ENCODE peak calls at places on chromosome 10, in seven cellular contexts. Y is stomach, T is breast epithelium, L is HCT116, S is GM12891, Q is sigmoid colon, D is prostate gland. C is an unnamed sample.

GRCh38 chr10:36021096-36021495 is 379.0 kb upstream of the FZD8 start:
- DNase-seq in Y (no peak), T (no peak), L (no peak), S (no peak), Q (no peak), D (no peak), C (no peak)

GRCh38 chr10:87038286-87038717 is 18.2 kb downstream of the FAM25A start:
- DNase-seq in Y (no peak), T (no peak), L (no peak), S (no peak), Q (no peak), D (no peak), C (no peak)

GRCh38 chr10:3573498-3573897 is 211.5 kb downstream of the KLF6 start:
- DNase-seq in Y (no peak), T (no peak), L (no peak), S (no peak), Q (no peak), D (no peak), C (no peak)

GRCh38 chr10:6148251-6148691 is 54.5 kb upstream of the PFKFB3 start:
- DNase-seq in Y (no peak), T (no peak), L (no peak), S (no peak), Q (no peak), D (no peak), C (peak)

GRCh38 chr10:49594594-49594993 is 15.5 kb upstream of the SLC18A3 start:
- DNase-seq in Y (peak), T (no peak), L (peak), S (no peak), Q (no peak), D (no peak), C (no peak)

GRCh38 chr10:130215076-130215917 is 79.1 kb downstream of the GLRX3 start:
- DNase-seq in Y (no peak), T (no peak), L (no peak), S (no peak), Q (peak), D (no peak), C (peak)

GRCh38 chr10:5663692-5664427 is 2.5 kb downstream of the ASB13 start:
- DNase-seq in Y (no peak), T (no peak), L (no peak), S (no peak), Q (no peak), D (no peak), C (no peak)

GRCh38 chr10:92990615-92991014 is 70.0 kb upstream of the CYP26C1 start:
- DNase-seq in Y (no peak), T (no peak), L (no peak), S (peak), Q (no peak), D (peak), C (no peak)

GRCh38 chr10:36538945-36539586 is 586.3 kb upstream of the ANKRD30A start:
- DNase-seq in Y (peak), T (no peak), L (no peak), S (no peak), Q (no peak), D (no peak), C (no peak)

GRCh38 chr10:63129888-63130287 is 3.2 kb upstream of the NRBF2 start:
- DNase-seq in Y (no peak), T (no peak), L (no peak), S (no peak), Q (no peak), D (no peak), C (no peak)

GRCh38 chr10:124667425-124668130 is 76.6 kb downstream of the FAM53B start:
- DNase-seq in Y (no peak), T (no peak), L (no peak), S (no peak), Q (no peak), D (no peak), C (no peak)

GRCh38 chr10:103833731-103834365 is 21.5 kb downstream of the SH3PXD2A start:
- DNase-seq in Y (no peak), T (no peak), L (no peak), S (no peak), Q (peak), D (no peak), C (peak)

GRCh38 chr10:122291739-122292138 is 20.6 kb downstream of the BTBD16 start:
- DNase-seq in Y (peak), T (no peak), L (no peak), S (no peak), Q (peak), D (no peak), C (no peak)

GRCh38 chr10:127117125-127117524 is 79.3 kb downstream of the INSYN2A start:
- DNase-seq in Y (peak), T (no peak), L (no peak), S (no peak), Q (no peak), D (peak), C (no peak)

GRCh38 chr10:76106611-76107010 is 675.2 kb downstream of the LRMDA start:
- DNase-seq in Y (no peak), T (no peak), L (no peak), S (no peak), Q (no peak), D (no peak), C (no peak)

GRCh38 chr10:22022257-22023051 is 18.9 kb upstream of the DNAJC1 start:
- DNase-seq in Y (no peak), T (no peak), L (no peak), S (no peak), Q (no peak), D (no peak), C (no peak)

GRCh38 chr10:33421789-33422188 is 87.3 kb upstream of the NRP1 start:
- DNase-seq in Y (no peak), T (peak), L (no peak), S (no peak), Q (peak), D (no peak), C (no peak)

GRCh38 chr10:122152544-122152943 is 118.6 kb upstream of the BTBD16 start:
- DNase-seq in Y (no peak), T (no peak), L (no peak), S (no peak), Q (peak), D (peak), C (peak)

GRCh38 chr10:133385214-133385613 is 6.2 kb downstream of the PAOX start:
- DNase-seq in Y (no peak), T (no peak), L (no peak), S (no peak), Q (no peak), D (no peak), C (peak)

GRCh38 chr10:121615862-121616261 is 17.6 kb upstream of the FGFR2 start:
- DNase-seq in Y (no peak), T (no peak), L (no peak), S (no peak), Q (peak), D (no peak), C (peak)

GRCh38 chr10:123133511-123133910 is 2.3 kb upstream of the HMX3 start:
- DNase-seq in Y (no peak), T (no peak), L (no peak), S (no peak), Q (no peak), D (no peak), C (no peak)

GRCh38 chr10:44016589-44017482 is 368.1 kb downstream of the CXCL12 start:
- DNase-seq in Y (no peak), T (no peak), L (no peak), S (no peak), Q (no peak), D (no peak), C (no peak)

GRCh38 chr10:35200487-35200886 is 73.8 kb downstream of the CREM start:
- DNase-seq in Y (no peak), T (no peak), L (no peak), S (no peak), Q (no peak), D (no peak), C (no peak)

GRCh38 chr10:110455440-110455839 is 42.3 kb upstream of the DUSP5 start:
- DNase-seq in Y (no peak), T (no peak), L (no peak), S (no peak), Q (peak), D (no peak), C (peak)

GRCh38 chr10:71396084-71396713 is 521 bp upstream of the CDH23 start:
- DNase-seq in Y (peak), T (no peak), L (no peak), S (peak), Q (peak), D (peak), C (peak)

GRCh38 chr10:971150-971542 is 17.1 kb upstream of the GTPBP4 start:
- DNase-seq in Y (no peak), T (no peak), L (no peak), S (no peak), Q (peak), D (no peak), C (no peak)

GRCh38 chr10:4693967-4694366 is 132.0 kb upstream of the AKR1E2 start:
- DNase-seq in Y (no peak), T (no peak), L (no peak), S (no peak), Q (no peak), D (no peak), C (no peak)

GRCh38 chr10:44969854-44970253 is 8.8 kb downstream of the DEPP1 start:
- DNase-seq in Y (no peak), T (no peak), L (no peak), S (no peak), Q (no peak), D (no peak), C (peak)

GRCh38 chr10:77970869-77971803 is 44.6 kb upstream of the DLG5 start:
- DNase-seq in Y (peak), T (peak), L (no peak), S (no peak), Q (peak), D (peak), C (peak)

GRCh38 chr10:72425133-72425532 is 70.4 kb upstream of the DNAJB12 start:
- DNase-seq in Y (no peak), T (no peak), L (no peak), S (no peak), Q (no peak), D (no peak), C (no peak)

GRCh38 chr10:97542169-97543024 is 30.2 kb upstream of the ANKRD2 start:
- DNase-seq in Y (peak), T (peak), L (peak), S (no peak), Q (peak), D (peak), C (peak)

GRCh38 chr10:62614389-62615157 is 189.9 kb upstream of the ADO start:
- DNase-seq in Y (no peak), T (peak), L (no peak), S (no peak), Q (no peak), D (no peak), C (no peak)

GRCh38 chr10:79052311-79053080 is 16.3 kb upstream of the ZMIZ1 start:
- DNase-seq in Y (peak), T (no peak), L (no peak), S (no peak), Q (peak), D (no peak), C (peak)

GRCh38 chr10:32000937-32001336 is 55.3 kb downstream of the KIF5B start:
- DNase-seq in Y (no peak), T (no peak), L (no peak), S (no peak), Q (no peak), D (no peak), C (no peak)

DNA sequence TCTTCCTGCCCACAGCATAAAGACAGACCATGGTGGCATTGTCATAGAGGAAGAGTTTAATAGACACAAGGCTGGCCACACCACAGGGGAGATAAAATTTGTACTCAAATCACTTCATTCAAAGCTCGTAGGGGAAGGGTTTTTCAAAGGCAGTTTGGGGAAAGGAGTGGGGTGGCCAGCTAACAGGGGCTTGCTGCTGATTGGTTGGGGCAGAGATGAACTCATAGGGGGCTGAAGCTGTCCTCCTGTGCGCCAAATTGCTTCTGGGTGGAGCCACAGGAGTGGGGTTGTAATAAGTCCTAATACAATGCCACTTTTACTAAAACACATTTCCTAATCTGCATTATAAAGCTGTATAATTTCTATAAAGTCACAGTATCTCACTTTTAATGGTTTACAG is 22.5 kb downstream of the PDZD8 start:
- DNase-seq in Y (no peak), T (no peak), L (no peak), S (no peak), Q (no peak), D (no peak), C (no peak)
- TF ChIP-seq POLR2AphosphoS5 in Y (no peak), T (no peak), L (no peak), S (no peak), Q (no peak), D (no peak), C (no peak)

GRCh38 chr10:12019343-12019971 is 23.2 kb downstream of the UPF2 start:
- DNase-seq in Y (no peak), T (no peak), L (no peak), S (no peak), Q (peak), D (no peak), C (no peak)

GRCh38 chr10:12022580-12023257 is 19.9 kb downstream of the UPF2 start:
- DNase-seq in Y (no peak), T (no peak), L (no peak), S (no peak), Q (no peak), D (no peak), C (no peak)

GRCh38 chr10:12013926-12014325 is 28.7 kb downstream of the UPF2 start:
- DNase-seq in Y (no peak), T (no peak), L (no peak), S (no peak), Q (no peak), D (no peak), C (no peak)

GRCh38 chr10:12020574-12020973 is 22.0 kb downstream of the UPF2 start:
- DNase-seq in Y (no peak), T (no peak), L (no peak), S (no peak), Q (no peak), D (no peak), C (no peak)

GRCh38 chr10:12018438-12019342 is 23.9 kb downstream of the UPF2 start:
- DNase-seq in Y (no peak), T (no peak), L (no peak), S (no peak), Q (no peak), D (no peak), C (no peak)
- TF ChIP-seq POLR2AphosphoS5 in Y (no peak), T (no peak), L (no peak), S (no peak), Q (peak), D (no peak), C (no peak)

GRCh38 chr10:95516774-95517373 is 44.3 kb downstream of the SORBS1 start:
- DNase-seq in Y (no peak), T (no peak), L (no peak), S (no peak), Q (no peak), D (no peak), C (no peak)

GRCh38 chr10:95517536-95518454 is 43.4 kb downstream of the SORBS1 start:
- DNase-seq in Y (peak), T (no peak), L (no peak), S (no peak), Q (no peak), D (no peak), C (no peak)

GRCh38 chr10:95513008-95513589 is 48.1 kb downstream of the SORBS1 start:
- DNase-seq in Y (peak), T (peak), L (no peak), S (no peak), Q (no peak), D (peak), C (no peak)

GRCh38 chr10:95511314-95511713 is 49.9 kb downstream of the SORBS1 start:
- DNase-seq in Y (no peak), T (no peak), L (no peak), S (no peak), Q (no peak), D (no peak), C (no peak)

GRCh38 chr10:95513941-95514392 is 47.2 kb downstream of the SORBS1 start:
- DNase-seq in Y (peak), T (peak), L (no peak), S (no peak), Q (peak), D (peak), C (no peak)
- TF ChIP-seq POLR2AphosphoS5 in Y (peak), T (no peak), L (no peak), S (no peak), Q (peak), D (peak), C (no peak)

DNA sequence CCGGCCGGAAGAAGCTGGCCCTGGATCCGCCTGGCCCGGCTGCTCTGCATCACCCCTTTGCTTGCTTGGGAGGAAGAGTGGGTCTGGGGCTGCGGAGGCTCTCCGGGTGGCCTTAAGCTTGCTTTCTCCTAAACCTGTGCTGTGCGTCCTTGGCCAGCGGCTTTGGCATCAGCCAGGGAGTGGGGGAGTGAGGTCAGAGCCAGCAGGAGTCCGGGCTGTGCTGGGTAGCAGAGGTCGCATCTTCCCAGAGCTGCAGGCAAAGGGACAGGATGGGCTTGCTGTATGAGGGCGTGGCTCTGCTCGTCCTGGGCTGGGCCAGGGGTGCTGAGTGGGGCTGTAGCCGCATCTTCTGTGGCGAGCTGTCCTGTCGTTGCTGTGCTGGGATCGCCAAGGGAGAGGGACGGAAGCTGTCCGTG is 21.1 kb downstream of the BNIP3 start:
- DNase-seq in Y (no peak), T (no peak), L (no peak), S (no peak), Q (peak), D (no peak), C (no peak)
- TF ChIP-seq POLR2AphosphoS5 in Y (no peak), T (no peak), L (no peak), S (no peak), Q (no peak), D (no peak), C (peak)

GRCh38 chr10:101444058-101444457 is 90.1 kb downstream of the BTRC start:
- DNase-seq in Y (no peak), T (no peak), L (no peak), S (no peak), Q (no peak), D (no peak), C (no peak)

GRCh38 chr10:101436302-101436701 is 82.3 kb downstream of the BTRC start:
- DNase-seq in Y (no peak), T (no peak), L (no peak), S (no peak), Q (no peak), D (no peak), C (no peak)

GRCh38 chr10:101442456-101442800 is 88.5 kb downstream of the BTRC start:
- DNase-seq in Y (no peak), T (no peak), L (no peak), S (no peak), Q (no peak), D (no peak), C (no peak)

GRCh38 chr10:101441539-101442455 is 87.8 kb downstream of the BTRC start:
- DNase-seq in Y (no peak), T (no peak), L (peak), S (peak), Q (no peak), D (no peak), C (no peak)

DNA sequence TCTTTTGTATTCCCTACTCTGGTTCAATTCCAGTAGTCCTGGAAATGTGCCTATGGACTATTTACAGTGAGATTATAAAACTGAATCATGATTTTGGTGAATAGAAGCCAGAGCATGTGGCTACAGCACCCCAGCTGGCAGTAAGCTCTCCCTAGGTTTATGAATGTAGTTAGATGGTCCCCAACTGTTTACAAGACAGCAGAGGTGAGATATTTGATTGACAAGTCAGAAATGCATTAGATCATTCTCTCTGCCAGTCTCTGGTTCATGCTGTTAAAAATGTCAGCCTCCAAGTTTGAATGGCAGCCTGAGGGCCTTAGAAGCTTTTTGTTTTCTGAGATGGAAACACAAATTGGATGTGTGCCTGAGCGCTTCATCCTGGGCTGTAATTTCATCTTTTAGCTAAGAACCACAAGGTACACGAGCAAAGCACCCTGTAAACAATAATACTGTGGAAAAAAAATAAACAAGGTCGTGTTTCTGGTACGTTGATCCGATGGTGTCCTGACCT is 85.0 kb downstream of the BTRC start:
- DNase-seq in Y (no peak), T (no peak), L (no peak), S (no peak), Q (no peak), D (no peak), C (no peak)
- TF ChIP-seq POLR2AphosphoS5 in Y (no peak), T (no peak), L (no peak), S (no peak), Q (no peak), D (peak), C (no peak)

DNA sequence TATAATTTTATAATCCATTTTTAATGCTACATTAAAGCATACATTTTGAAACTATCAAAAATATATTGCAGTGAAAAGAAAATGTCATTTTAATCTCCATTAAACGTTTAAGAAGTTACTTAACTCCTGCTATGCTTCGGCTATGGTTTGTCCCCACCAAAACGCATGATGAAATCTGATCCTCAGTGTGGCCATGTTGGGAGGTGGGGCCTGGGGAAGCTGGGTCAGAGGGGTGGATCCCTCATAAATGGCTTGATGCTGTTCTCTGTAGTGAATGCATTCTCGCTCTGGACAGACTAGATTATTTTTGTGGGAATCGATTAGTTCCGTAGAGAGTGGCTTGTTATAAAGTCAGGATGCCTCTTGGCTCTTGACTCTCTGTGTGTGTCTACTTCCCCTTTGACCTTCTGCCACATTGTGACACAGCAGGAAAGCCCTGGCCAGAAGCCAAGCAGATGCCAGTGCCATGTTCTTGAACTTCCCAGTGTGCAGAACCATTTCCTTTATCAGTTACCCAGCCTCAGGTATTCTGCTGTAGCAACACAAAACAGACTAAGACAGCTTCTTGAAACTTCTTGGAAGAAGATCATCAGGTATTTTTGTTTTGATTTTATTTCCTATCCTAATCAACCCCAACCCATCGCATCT is 77.8 kb downstream of the TCERG1L start:
- DNase-seq in Y (no peak), T (no peak), L (no peak), S (no peak), Q (no peak), D (no peak), C (no peak)
- TF ChIP-seq POLR2AphosphoS5 in Y (no peak), T (no peak), L (no peak), S (no peak), Q (no peak), D (no peak), C (no peak)

C was measured in spleen.